ENCODE peak calls at places on chromosomes 4 and X, in five cellular contexts. S is heart left ventricle, F is esophagus squamous epithelium, B is A549, P is transverse colon. X is an unnamed sample.

GRCh38 chr4:176726803-176727202 is 65.9 kb downstream of the VEGFC start:
- DNase-seq in P (no peak), F (no peak), B (no peak), S (no peak), X (no peak)

GRCh38 chr4:7054106-7054880 is 11.1 kb downstream of the TADA2B start:
- DNase-seq in B (no peak), F (no peak), S (no peak), P (no peak), X (no peak)

GRCh38 chr4:126223784-126224407 is 909.1 kb downstream of the FAT4 start:
- DNase-seq in S (no peak), P (no peak), B (no peak), F (no peak), X (no peak)

GRCh38 chrX:152893631-152894610 is 3.9 kb upstream of the ZNF185 start:
- DNase-seq in B (no peak), S (no peak), F (no peak), P (no peak), X (no peak)

GRCh38 chr4:145814246-145814645 is 124.4 kb downstream of the ZNF827 start:
- DNase-seq in S (no peak), B (no peak), F (no peak), P (no peak), X (no peak)

GRCh38 chr4:183080372-183081115 is 18.5 kb upstream of the WWC2 start:
- DNase-seq in P (no peak), S (no peak), F (no peak), B (no peak), X (no peak)

GRCh38 chr4:163590103-163590502 is 95.6 kb downstream of the TMA16 start:
- DNase-seq in S (no peak), F (no peak), B (no peak), P (no peak), X (no peak)

GRCh38 chr4:92099851-92100250 is 203.9 kb upstream of the GRID2 start:
- DNase-seq in F (no peak), P (no peak), B (no peak), S (no peak), X (no peak)

GRCh38 chrX:11129546-11129945 is 18.4 kb downstream of the HCCS start:
- DNase-seq in S (no peak), B (no peak), F (no peak), P (no peak), X (no peak)

GRCh38 chr4:20203508-20203907 is 48.2 kb upstream of the SLIT2 start:
- DNase-seq in P (no peak), F (no peak), B (no peak), S (no peak), X (peak; percentile 39)

GRCh38 chrX:7223271-7223670 is 75.3 kb upstream of the PUDP start:
- DNase-seq in P (no peak), F (no peak), B (no peak), S (no peak), X (no peak)

GRCh38 chrX:113954297-113954696 is 629.6 kb upstream of the HTR2C start:
- DNase-seq in P (no peak), B (no peak), F (no peak), S (no peak), X (no peak)

GRCh38 chr4:99714179-99714578 is 56.6 kb upstream of the C4orf54 start:
- DNase-seq in B (no peak), P (no peak), F (no peak), S (no peak), X (no peak)

GRCh38 chr4:126973201-126973600 is 659.6 kb upstream of the INTU start:
- DNase-seq in B (no peak), S (no peak), P (no peak), F (no peak), X (no peak)

GRCh38 chr4:156628858-156629257 is 342.7 kb downstream of the PDGFC start:
- DNase-seq in F (no peak), P (no peak), B (no peak), S (no peak), X (no peak)

GRCh38 chrX:30702736-30703135 is 49.5 kb downstream of the GK start:
- DNase-seq in P (no peak), F (no peak), B (no peak), S (no peak), X (no peak)

GRCh38 chr4:3648731-3649130 is 116.5 kb upstream of the LRPAP1 start:
- DNase-seq in B (no peak), F (no peak), P (no peak), S (no peak), X (no peak)

GRCh38 chr4:119099227-119099910 is 36.3 kb upstream of the MYOZ2 start:
- DNase-seq in F (no peak), P (no peak), B (no peak), S (no peak), X (no peak)

GRCh38 chr4:55906999-55907398 is 41.7 kb upstream of the CEP135 start:
- DNase-seq in F (no peak), B (no peak), S (no peak), P (no peak), X (no peak)

GRCh38 chr4:122798101-122798500 is 28.5 kb upstream of the FGF2 start:
- DNase-seq in F (no peak), P (no peak), B (peak; percentile 24), S (peak; percentile 58), X (peak; percentile 36)

GRCh38 chr4:91116861-91117260 is 989.7 kb downstream of the CCSER1 start:
- DNase-seq in F (no peak), S (no peak), P (no peak), B (no peak), X (no peak)

GRCh38 chr4:19009886-19010285 is 988.3 kb upstream of the LCORL start:
- DNase-seq in P (no peak), B (no peak), S (no peak), F (no peak), X (no peak)

GRCh38 chr4:180618396-180618795 is 1624.8 kb upstream of the TENM3 start:
- DNase-seq in S (no peak), F (no peak), P (no peak), B (no peak), X (no peak)

GRCh38 chr4:156298230-156298629 is 344.6 kb upstream of the CTSO start:
- DNase-seq in P (peak; percentile 16), F (no peak), S (peak; percentile 10), B (no peak), X (no peak)

GRCh38 chr4:86498560-86499166 is 95.5 kb upstream of the PTPN13 start:
- DNase-seq in P (no peak), S (no peak), B (peak; percentile 16), F (no peak), X (no peak)

GRCh38 chr4:7904108-7904516 is 35.5 kb downstream of the AFAP1 start:
- DNase-seq in F (no peak), S (no peak), B (no peak), P (no peak), X (no peak)

DNA sequence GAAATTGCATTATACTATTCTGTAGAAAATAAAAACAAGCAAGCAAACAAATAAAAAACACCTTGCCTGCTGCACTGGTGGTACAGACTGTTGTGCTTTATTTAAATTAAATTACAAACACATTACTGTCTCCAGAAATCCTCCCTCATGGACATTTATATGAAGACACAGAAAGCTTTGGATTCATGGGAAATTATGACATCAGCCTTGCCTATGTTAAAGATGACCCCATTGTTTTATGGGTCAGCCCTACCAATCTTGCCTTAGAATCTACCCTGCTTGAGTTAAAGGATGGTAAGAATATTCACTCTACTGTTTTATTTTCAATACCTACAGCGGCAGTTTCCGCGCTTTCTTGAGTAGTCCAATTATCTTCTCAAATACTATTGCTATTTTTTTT is 1379.9 kb downstream of the TECRL start:
- DNase-seq in F (no peak), S (no peak), P (no peak), B (no peak), X (no peak)
- TF ChIP-seq CTCF in F (no peak), S (no peak), P (no peak), B (no peak), X (no peak)

GRCh38 chrX:115972717-115973116 is 197.8 kb upstream of the AGTR2 start:
- DNase-seq in F (no peak), S (no peak), P (no peak), B (no peak), X (no peak)

GRCh38 chrX:115966920-115967319 is 203.6 kb upstream of the AGTR2 start:
- DNase-seq in S (no peak), P (no peak), F (no peak), B (no peak), X (no peak)

GRCh38 chrX:115970718-115971117 is 199.8 kb upstream of the AGTR2 start:
- DNase-seq in S (no peak), F (no peak), B (no peak), P (no peak), X (no peak)

DNA sequence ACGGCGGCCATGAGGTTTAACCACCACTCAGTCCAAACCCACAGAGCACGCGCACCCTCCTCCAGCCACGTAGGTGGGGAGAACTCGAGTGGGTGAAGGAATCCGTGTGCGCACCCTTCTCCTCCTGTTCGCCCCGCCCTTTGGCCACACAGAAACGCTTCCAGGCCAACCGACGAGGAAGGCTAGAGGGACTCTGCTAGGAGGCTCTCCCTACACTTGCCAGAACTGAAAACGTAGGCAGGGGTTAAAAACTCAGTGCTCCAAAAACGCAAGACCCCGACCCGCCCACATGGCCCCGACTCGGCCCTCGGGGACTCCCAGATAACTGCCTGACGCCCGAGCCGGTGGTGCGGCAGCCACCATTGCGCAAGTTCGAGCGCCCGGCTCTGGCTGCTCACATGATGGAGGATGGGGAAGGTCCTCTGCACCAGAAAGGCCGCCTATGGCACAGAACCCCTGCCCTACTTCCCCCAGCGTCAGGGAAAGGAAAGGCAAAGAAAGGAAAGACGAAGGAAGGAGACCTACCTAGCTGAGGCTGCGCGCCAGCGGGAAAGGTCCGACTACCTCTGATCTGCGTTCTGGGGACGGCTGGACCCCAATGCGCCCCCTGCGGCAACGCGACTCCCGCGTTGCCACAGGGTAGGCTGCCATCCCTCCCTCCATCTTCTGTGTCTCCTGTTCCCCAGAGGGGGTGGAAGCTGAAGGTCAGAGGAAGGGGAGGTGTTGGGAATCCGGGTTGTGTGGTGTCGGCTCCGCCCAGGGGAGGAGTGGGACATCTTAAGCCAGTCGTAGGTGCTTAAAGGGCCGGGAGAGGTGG is 201.9 kb upstream of the AGTR2 start:
- DNase-seq in P (peak; percentile 58), S (peak; percentile 47), B (peak; percentile 71), F (no peak), X (no peak)
- TF ChIP-seq POLR2A in P (peak; percentile 53), S (no peak), B (peak; percentile 61), F (no peak), X (no peak)

GRCh38 chrX:45849261-45849660 is 648.6 kb upstream of the DIPK2B start:
- DNase-seq in B (peak; percentile 43), S (no peak), F (no peak), P (no peak), X (no peak)
- H3K4me3 ChIP-seq in B (peak overlapping the region; percentile 99), S (no peak overlapping the region), F (peak overlapping the region; percentile 76), P (no peak overlapping the region), X (no peak overlapping the region)

DNA sequence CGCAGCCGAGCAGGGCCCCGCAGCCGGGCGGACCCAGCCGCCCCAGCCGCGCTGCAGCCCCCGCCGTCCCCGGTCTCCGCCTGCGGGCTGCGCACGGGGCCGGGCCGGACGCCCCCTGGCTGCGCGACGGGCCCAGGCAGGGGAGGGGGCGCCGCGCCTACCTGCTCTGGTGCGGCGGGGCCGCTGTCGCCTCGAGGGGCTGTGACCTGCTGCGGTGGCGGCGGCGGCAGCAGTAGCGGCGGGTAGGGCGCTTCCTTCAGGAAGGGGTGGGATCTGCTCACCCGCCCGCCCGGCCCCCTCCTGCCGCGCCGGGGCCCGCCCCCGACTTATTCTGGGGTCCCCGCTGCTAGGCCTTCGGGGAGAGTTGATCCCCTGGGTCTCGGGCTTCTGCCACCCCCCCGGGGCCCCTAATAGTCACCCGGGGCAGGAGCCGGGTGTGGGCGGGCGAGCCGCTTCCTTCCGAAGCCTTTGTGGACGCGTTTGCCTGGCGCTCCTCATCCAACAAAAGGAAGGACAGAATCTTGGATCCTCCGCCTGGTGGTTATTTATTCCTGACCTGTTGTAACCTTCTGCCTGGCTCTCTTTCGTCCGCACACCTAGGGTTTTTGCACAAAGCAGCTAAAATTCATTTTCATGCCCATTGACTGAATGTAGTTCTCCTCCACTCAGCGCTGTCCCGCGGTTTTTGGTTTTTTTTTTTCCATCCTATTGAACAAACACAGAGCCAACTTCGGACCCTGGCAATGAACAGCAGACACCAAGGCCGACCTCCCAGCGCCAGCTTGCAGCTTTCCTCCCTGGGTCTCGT is at the start of gene TMEM150C:
- DNase-seq in S (peak; percentile 50), F (no peak), P (peak; percentile 22), B (peak; percentile 45), X (no peak)
- TF ChIP-seq CTCF in S (peak; percentile 44), F (no peak), P (peak; percentile 11), B (no peak), X (no peak)

X was measured in lower leg skin.